ENCODE peak calls at places on chromosomes 6 and 20, in eight cellular contexts. F, Q, W, V, I, E, S and Z are unnamed samples.

GRCh38 chr6:157240059-157240959 is 83.0 kb downstream of the TMEM242 start:
- DNase-seq in I (peak), W (no peak), E (no peak), F (peak), Q (no peak), V (peak), S (no peak), Z (no peak)

GRCh38 chr20:40945754-40946451 is 82.7 kb upstream of the TOP1 start:
- DNase-seq in E (peak), F (peak), I (peak), V (peak), W (no peak), Q (peak), S (no peak), Z (peak)

GRCh38 chr20:23746321-23746720 is 4.4 kb downstream of the CST1 start:
- DNase-seq in F (no peak), V (no peak), W (no peak), I (no peak), E (no peak), Q (no peak), S (no peak), Z (no peak)

GRCh38 chr20:41125530-41126457 is 11.5 kb upstream of the PLCG1 start:
- DNase-seq in W (no peak), I (no peak), V (no peak), E (no peak), F (no peak), Q (no peak), S (no peak), Z (no peak)

GRCh38 chr20:32010096-32010495 is at the start of gene CCM2L:
- DNase-seq in Q (no peak), W (no peak), S (peak), F (no peak), E (peak), V (no peak), I (no peak), Z (no peak)

GRCh38 chr20:17675519-17676377 is 6.3 kb downstream of the RRBP1 start:
- DNase-seq in V (no peak), S (no peak), I (no peak), E (no peak), W (no peak), F (no peak), Q (no peak), Z (no peak)

GRCh38 chr20:25695532-25696383 is 895 bp downstream of the ZNF337 start:
- DNase-seq in W (no peak), F (no peak), I (peak), E (no peak), V (no peak), Q (peak), S (no peak), Z (no peak)

GRCh38 chr6:20230720-20231119 is 18.5 kb upstream of the MBOAT1 start:
- DNase-seq in S (no peak), Q (no peak), E (no peak), V (no peak), I (no peak), F (no peak), W (no peak), Z (no peak)

GRCh38 chr6:143993965-143994646 is 14.0 kb downstream of the PLAGL1 start:
- DNase-seq in W (no peak), E (no peak), F (no peak), I (no peak), S (no peak), Q (no peak), V (no peak), Z (no peak)

GRCh38 chr6:143556529-143556928 is 45.0 kb upstream of the FUCA2 start:
- DNase-seq in V (no peak), F (peak), S (no peak), I (peak), W (peak), Q (no peak), E (no peak), Z (peak)

GRCh38 chr6:43317968-43318367 is 9.3 kb upstream of the CRIP3 start:
- DNase-seq in E (no peak), Q (no peak), W (no peak), V (no peak), I (no peak), S (no peak), F (no peak), Z (no peak)

GRCh38 chr20:3901028-3901746 is 12.0 kb downstream of the PANK2 start:
- DNase-seq in V (no peak), I (peak), S (no peak), Q (no peak), E (no peak), W (no peak), F (no peak), Z (peak)

GRCh38 chr6:31120151-31120915 is at the start of gene CDSN:
- DNase-seq in V (no peak), E (no peak), W (no peak), F (no peak), I (no peak), S (no peak), Q (no peak), Z (no peak)

GRCh38 chr20:58568441-58568931 is 53.3 kb upstream of the APCDD1L start:
- DNase-seq in I (no peak), Q (no peak), S (no peak), E (no peak), F (no peak), W (no peak), V (no peak), Z (no peak)

GRCh38 chr20:58722877-58723627 is 30.5 kb downstream of the NPEPL1 start:
- DNase-seq in I (no peak), E (no peak), S (no peak), Q (no peak), F (no peak), V (no peak), W (no peak), Z (no peak)

GRCh38 chr6:30541515-30542403 is 14.5 kb downstream of the GNL1 start:
- DNase-seq in F (peak), I (peak), Q (peak), S (peak), E (peak), W (no peak), V (peak), Z (peak)

GRCh38 chr20:2485662-2486061 is 15.1 kb upstream of the SNRPB start:
- DNase-seq in W (no peak), S (no peak), V (no peak), E (peak), Q (no peak), I (no peak), F (no peak), Z (no peak)

GRCh38 chr6:11851405-11851804 is 72.8 kb upstream of the ADTRP start:
- DNase-seq in I (peak), W (peak), V (no peak), Q (no peak), E (no peak), F (peak), S (no peak), Z (no peak)

GRCh38 chr6:50834929-50835328 is 16.3 kb downstream of the TFAP2B start:
- DNase-seq in F (no peak), Q (peak), V (no peak), W (no peak), E (no peak), I (no peak), S (no peak), Z (no peak)

GRCh38 chr20:59806578-59806975 is 126.9 kb downstream of the SYCP2 start:
- DNase-seq in S (no peak), V (no peak), I (no peak), F (no peak), E (no peak), W (no peak), Q (no peak), Z (no peak)

GRCh38 chr6:4941782-4942672 is 61.8 kb downstream of the RPP40 start:
- DNase-seq in V (no peak), E (no peak), I (peak), W (peak), S (no peak), F (peak), Q (no peak), Z (peak)

GRCh38 chr6:37569317-37569716 is 69.6 kb upstream of the CCDC167 start:
- DNase-seq in S (no peak), Q (no peak), E (no peak), I (no peak), V (no peak), W (no peak), F (no peak), Z (no peak)

GRCh38 chr20:41308290-41308691 is 9.2 kb downstream of the ZHX3 start:
- DNase-seq in E (no peak), F (peak), V (no peak), S (no peak), I (peak), Q (no peak), W (no peak), Z (peak)

GRCh38 chr6:1678966-1679690 is 69.4 kb downstream of the FOXC1 start:
- DNase-seq in I (no peak), E (no peak), Q (no peak), W (no peak), S (no peak), V (no peak), F (peak), Z (no peak)

GRCh38 chr6:118651282-118652050 is at the start of gene CEP85L:
- DNase-seq in W (peak), E (peak), V (peak), I (peak), S (peak), Q (peak), F (peak), Z (peak)

GRCh38 chr20:24669701-24670100 is 200.3 kb downstream of the SYNDIG1 start:
- DNase-seq in I (no peak), Q (no peak), E (no peak), W (no peak), V (no peak), F (no peak), S (no peak), Z (no peak)

DNA sequence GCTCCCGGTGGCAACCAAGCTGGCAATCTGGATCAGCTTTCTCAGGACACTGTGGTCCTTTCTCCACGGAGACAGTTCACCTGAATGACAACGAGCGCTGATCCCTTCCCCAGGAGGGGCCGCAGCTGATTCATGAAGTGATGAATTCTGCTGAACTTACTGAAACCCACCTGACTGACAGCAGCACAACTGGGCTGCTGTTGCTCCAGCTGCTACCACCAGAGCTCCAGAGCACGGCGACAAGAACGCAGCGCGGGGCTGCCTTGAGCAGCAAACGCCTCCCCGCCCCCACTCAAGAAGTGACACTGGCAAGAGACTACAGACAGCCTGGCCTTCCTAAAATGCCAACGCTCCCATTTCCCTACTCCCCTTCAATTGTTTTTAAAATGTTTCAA is 10.0 kb downstream of the PXDC1 start:
- DNase-seq in F (no peak), W (no peak), V (no peak), I (no peak), E (no peak), Q (no peak), S (no peak), Z (no peak)
- H3K4me3 ChIP-seq in F (no peak), W (no peak), V (no peak), I (no peak), E (peak), Q (no peak), S (no peak), Z (no peak)

GRCh38 chr6:28974505-28974904 is 30.6 kb downstream of the ZNF311 start:
- DNase-seq in W (no peak), V (no peak), S (no peak), I (no peak), E (no peak), Q (no peak), F (no peak), Z (no peak)

GRCh38 chr6:28968476-28968875 is 36.6 kb downstream of the ZNF311 start:
- DNase-seq in F (no peak), I (no peak), E (no peak), V (no peak), S (no peak), Q (no peak), W (no peak), Z (no peak)

GRCh38 chr6:28965706-28966105 is 39.4 kb downstream of the ZNF311 start:
- DNase-seq in S (no peak), I (no peak), E (no peak), F (no peak), W (no peak), V (no peak), Q (no peak), Z (no peak)

DNA sequence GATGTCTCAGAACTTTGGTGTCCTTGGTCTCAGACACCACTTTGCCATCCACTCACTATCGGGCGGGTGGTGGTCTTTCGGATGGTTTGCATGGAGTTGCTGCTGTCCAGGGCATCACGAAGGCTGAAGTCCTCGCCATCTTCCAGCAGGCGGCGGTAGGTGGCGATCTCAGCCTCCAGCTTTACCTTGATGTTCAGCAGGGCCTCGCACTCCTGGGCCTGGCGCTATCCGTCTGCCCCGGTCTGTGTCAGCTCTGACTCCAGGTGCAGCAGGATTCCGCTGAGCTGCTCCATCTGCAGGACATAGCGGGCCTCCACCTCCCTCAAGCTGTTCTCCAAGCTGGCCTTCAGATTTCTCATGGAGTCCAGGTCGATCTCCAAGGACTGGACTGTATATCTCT is 36.0 kb downstream of the ZNF311 start:
- DNase-seq in Q (no peak), I (no peak), V (no peak), W (no peak), F (no peak), S (no peak), E (no peak), Z (no peak)
- TF ChIP-seq CTCF in Q (peak), I (no peak), V (no peak), W (no peak), F (no peak), S (no peak), E (no peak), Z (peak)

GRCh38 chr6:149451361-149452061 is 33.3 kb downstream of the ZC3H12D start:
- DNase-seq in F (no peak), S (peak), Q (no peak), E (peak), I (no peak), W (no peak), V (no peak), Z (no peak)
- H3K4me3 ChIP-seq in F (peak), S (peak), Q (no peak), E (peak), I (no peak), W (peak), V (peak), Z (peak)

DNA sequence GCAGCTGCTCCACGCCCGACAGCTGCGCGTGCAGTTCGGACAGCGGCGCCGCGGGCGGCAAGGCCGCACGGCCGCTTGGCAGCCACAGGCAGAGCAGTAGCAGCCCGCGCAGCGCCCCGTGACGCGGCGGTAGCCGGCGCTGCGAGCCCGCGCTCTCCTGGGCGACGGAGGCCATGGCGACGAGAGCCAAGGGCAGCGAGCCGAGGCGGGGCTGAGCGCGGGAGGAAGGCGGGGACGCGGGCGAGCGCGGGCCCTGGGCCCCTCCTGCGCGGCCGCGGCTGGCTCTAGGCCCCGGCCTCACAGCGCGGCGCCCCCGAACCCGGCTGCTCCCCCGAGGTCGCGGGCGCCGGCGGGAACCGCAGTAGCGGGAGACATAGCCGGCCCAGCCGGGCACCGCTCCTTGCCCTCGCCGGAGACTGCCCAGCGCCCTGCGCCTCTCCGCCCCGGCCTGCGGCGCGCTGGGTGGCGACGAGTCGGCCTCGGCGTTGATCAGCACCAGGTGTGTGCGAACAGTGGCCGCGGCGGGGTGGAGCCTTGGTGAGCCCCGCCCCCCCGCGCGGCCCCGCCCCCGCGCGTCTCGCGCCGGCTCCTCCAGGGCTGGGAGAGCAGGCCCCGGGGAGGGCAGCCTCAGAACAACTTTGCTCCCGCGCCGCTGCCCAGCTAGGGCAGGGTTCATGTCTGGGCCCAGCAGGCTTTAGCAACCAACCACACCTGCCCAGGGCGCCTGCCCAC is at the start of gene LRP11:
- DNase-seq in V (peak), S (peak), E (peak), F (peak), Q (peak), I (peak), W (no peak), Z (peak)
- TF ChIP-seq CTCF in V (no peak), S (no peak), E (no peak), F (no peak), Q (no peak), I (no peak), W (no peak), Z (no peak)

GRCh38 chr6:27867051-27867940 is 44.9 kb downstream of the OR2B2 start:
- DNase-seq in W (no peak), Q (peak), I (peak), S (peak), V (no peak), F (peak), E (peak), Z (peak)
- H3K4me3 ChIP-seq in W (peak), Q (peak), I (peak), S (peak), V (peak), F (peak), E (peak), Z (peak)

DNA sequence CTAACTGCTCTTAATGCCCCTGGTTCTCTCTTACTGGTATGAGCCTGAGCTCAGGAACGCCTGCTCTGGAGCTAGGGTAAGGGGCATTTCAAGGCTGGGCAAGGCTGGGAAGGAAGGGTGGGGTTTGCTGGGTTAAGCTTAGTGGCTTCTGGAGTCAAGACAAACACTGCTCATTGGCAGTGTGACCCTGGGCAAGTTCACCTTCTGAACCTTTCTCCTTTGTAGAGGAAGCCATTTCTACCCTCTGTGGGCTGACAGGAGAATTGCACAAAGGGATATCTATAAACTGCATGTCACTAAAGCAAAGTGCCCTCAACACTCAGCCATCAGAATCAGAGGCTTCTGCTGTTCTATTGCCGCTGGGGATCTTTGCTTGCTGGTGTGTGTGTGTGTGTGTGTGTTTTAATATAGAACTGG is 20.3 kb upstream of the LRRN4 start:
- DNase-seq in I (no peak), E (no peak), F (no peak), S (no peak), V (no peak), Q (peak), W (no peak), Z (peak)
- TF ChIP-seq CTCF in I (peak), E (peak), F (no peak), S (peak), V (no peak), Q (peak), W (peak), Z (peak)

GRCh38 chr6:33412140-33413009 is 1.6 kb downstream of the PHF1 start:
- DNase-seq in V (peak), W (no peak), F (no peak), S (no peak), E (no peak), Q (no peak), I (no peak), Z (no peak)
- H3K4me3 ChIP-seq in V (peak), W (peak), F (no peak), S (peak), E (peak), Q (no peak), I (peak), Z (no peak)

DNA sequence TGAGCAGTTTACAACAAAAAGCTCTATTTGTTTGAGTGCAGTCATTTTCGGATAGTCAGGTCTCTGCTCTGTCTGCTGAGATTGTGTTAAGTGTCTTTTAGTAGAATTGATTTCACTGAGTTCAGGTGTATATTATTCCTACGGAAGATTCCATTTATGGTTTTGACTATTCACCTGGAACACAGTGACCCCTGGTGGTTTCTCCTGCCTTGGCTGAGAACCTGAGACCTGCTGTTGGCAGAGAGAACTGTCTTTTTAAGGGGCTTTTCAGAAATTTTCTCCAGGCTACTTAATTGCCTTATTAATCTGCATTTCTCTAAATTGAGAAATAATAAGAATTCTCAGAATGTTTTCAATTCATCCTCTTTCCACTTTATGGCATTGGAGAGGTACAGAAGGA is 508.0 kb downstream of the TBC1D32 start:
- DNase-seq in F (no peak), S (no peak), V (no peak), W (no peak), E (no peak), I (no peak), Q (peak), Z (peak)
- TF ChIP-seq CTCF in F (peak), S (peak), V (no peak), W (no peak), E (peak), I (no peak), Q (peak), Z (peak)

GRCh38 chr6:125587624-125588023 is 161.8 kb upstream of the HEY2 start:
- DNase-seq in S (no peak), E (no peak), W (no peak), V (no peak), Q (no peak), F (peak), I (peak), Z (peak)

GRCh38 chr6:125586605-125587004 is 162.8 kb upstream of the HEY2 start:
- DNase-seq in S (no peak), E (no peak), Q (no peak), V (no peak), I (no peak), F (no peak), W (no peak), Z (no peak)

GRCh38 chr6:125585470-125585869 is 164.0 kb upstream of the HEY2 start:
- DNase-seq in Q (no peak), F (no peak), I (no peak), E (no peak), W (no peak), S (no peak), V (no peak), Z (no peak)

GRCh38 chr6:125586074-125586473 is 163.4 kb upstream of the HEY2 start:
- DNase-seq in V (no peak), F (peak), S (no peak), W (no peak), Q (no peak), I (peak), E (no peak), Z (peak)

GRCh38 chr6:125584468-125584939 is 164.9 kb upstream of the HEY2 start:
- DNase-seq in Q (no peak), E (peak), S (no peak), V (no peak), F (peak), I (no peak), W (no peak), Z (peak)
- H3K4me3 ChIP-seq in Q (no peak), E (peak), S (no peak), V (no peak), F (no peak), I (no peak), W (no peak), Z (no peak)

GRCh38 chr6:42260972-42261371 is 43.3 kb upstream of the MRPS10 start:
- DNase-seq in E (no peak), S (no peak), W (no peak), Q (peak), F (no peak), I (no peak), V (peak), Z (peak)

GRCh38 chr6:42264852-42265390 is 47.3 kb upstream of the MRPS10 start:
- DNase-seq in W (no peak), Q (no peak), S (no peak), E (no peak), F (no peak), I (no peak), V (no peak), Z (no peak)

GRCh38 chr6:42260424-42260888 is 42.8 kb upstream of the MRPS10 start:
- DNase-seq in Q (peak), I (no peak), W (no peak), V (no peak), S (no peak), F (no peak), E (no peak), Z (peak)

GRCh38 chr6:42264146-42264851 is 46.6 kb upstream of the MRPS10 start:
- DNase-seq in S (no peak), F (no peak), W (no peak), V (no peak), E (no peak), Q (no peak), I (no peak), Z (no peak)

GRCh38 chr6:42263165-42263852 is 45.6 kb upstream of the MRPS10 start:
- DNase-seq in V (no peak), F (peak), E (no peak), Q (no peak), W (no peak), S (no peak), I (no peak), Z (no peak)
- TF ChIP-seq CTCF in V (no peak), F (no peak), E (peak), Q (no peak), W (no peak), S (no peak), I (no peak), Z (no peak)